ENCODE peak calls at places on chromosomes 7 and 10, in seven cellular contexts. H is A549; T is endothelial cell; O is WTC11; W is CD8-positive, alpha-beta T cell; E is GM06990; J is cardiac muscle cell. Q is an unnamed sample.
A peak's percentile ranks its signal among the peaks of the same experiment; 100 is the strongest.

GRCh38 chr7:48337012-48337621 is 165.9 kb downstream of the ABCA13 start:
- DNase-seq in O (peak; percentile 45), H (peak; percentile 37), T (peak; percentile 34), E (no peak), J (peak; percentile 33), W (no peak), Q (peak; percentile 24)

GRCh38 chr7:106704000-106704840 is 43.3 kb upstream of the CCDC71L start:
- DNase-seq in H (no peak), T (no peak), J (no peak), E (peak; percentile 24), W (no peak), O (no peak), Q (no peak)

GRCh38 chr10:70122742-70123141 is 9.9 kb downstream of the AIFM2 start:
- DNase-seq in J (peak; percentile 71), H (no peak), T (no peak), E (no peak), O (no peak), W (no peak), Q (no peak)

GRCh38 chr7:144384071-144384470 is 19.4 kb downstream of the NOBOX start:
- DNase-seq in W (no peak), T (no peak), H (peak; percentile 38), O (no peak), E (peak; percentile 52), J (peak; percentile 30), Q (no peak)

GRCh38 chr10:129192344-129193128 is 274.5 kb upstream of the MGMT start:
- DNase-seq in H (no peak), W (no peak), T (no peak), E (no peak), O (no peak), J (peak; percentile 16), Q (no peak)

GRCh38 chr7:12729112-12729511 is 41.7 kb downstream of the ARL4A start:
- DNase-seq in T (no peak), E (no peak), H (no peak), W (no peak), J (peak; percentile 80), O (peak; percentile 74), Q (no peak)

GRCh38 chr10:73183882-73184281 is 16.0 kb downstream of the FAM149B1 start:
- DNase-seq in O (no peak), W (no peak), E (no peak), T (no peak), H (no peak), J (peak; percentile 68), Q (no peak)

GRCh38 chr10:122768033-122768745 is 68.5 kb upstream of the C10orf120 start:
- DNase-seq in T (no peak), O (no peak), H (no peak), E (no peak), W (no peak), J (no peak), Q (no peak)

GRCh38 chr7:71165708-71166107 is 33.8 kb downstream of the GALNT17 start:
- DNase-seq in J (no peak), W (no peak), H (no peak), O (peak; percentile 42), T (no peak), E (no peak), Q (no peak)
- TF ChIP-seq CTCF in J (no peak), W (no peak), H (no peak), O (no peak), T (no peak), E (no peak), Q (no peak)

GRCh38 chr10:30188567-30189253 is 129.3 kb upstream of the JCAD start:
- DNase-seq in H (no peak), O (no peak), T (peak; percentile 15), E (no peak), J (no peak), W (no peak), Q (no peak)
- TF ChIP-seq CTCF in H (no peak), O (no peak), T (no peak), E (no peak), J (no peak), W (no peak), Q (no peak)

DNA sequence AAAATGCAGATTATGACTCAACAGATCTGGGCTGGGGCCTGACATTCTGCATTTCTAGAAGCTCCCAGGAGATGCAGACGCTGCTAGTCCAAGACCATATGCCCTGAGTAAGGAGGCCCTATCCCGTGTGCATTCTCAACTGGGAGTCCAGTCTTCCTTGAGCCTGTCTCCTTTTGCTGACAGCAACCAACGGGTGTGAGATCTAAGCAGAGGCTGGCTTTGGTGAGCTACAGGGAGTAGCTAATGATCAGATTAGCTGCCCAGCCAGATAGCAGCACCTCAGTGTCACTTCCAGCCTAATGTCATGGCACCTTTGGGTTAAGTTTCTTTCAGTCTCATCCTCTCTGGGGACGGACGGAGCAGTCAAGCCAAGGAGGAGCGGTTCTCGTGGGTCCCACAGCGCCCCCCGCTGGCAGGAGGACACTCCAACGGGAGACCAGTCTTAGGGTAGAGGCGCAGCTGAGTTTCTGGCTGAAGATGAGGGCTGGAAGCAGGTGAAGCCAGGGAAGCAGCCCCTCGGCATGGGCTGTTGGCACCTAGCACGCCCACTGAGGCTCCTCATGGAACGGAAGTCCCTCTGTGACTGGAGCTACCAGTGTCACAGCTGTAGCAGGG is 154.0 kb downstream of the CCDC3 start:
- DNase-seq in W (no peak), O (peak; percentile 87), J (no peak), T (peak; percentile 55), H (peak; percentile 56), E (no peak), Q (peak; percentile 44)
- TF ChIP-seq CTCF in W (no peak), O (peak; percentile 76), J (peak; percentile 41), T (peak; percentile 42), H (peak; percentile 26), E (peak; percentile 63), Q (peak; percentile 40)

GRCh38 chr7:74183653-74184450 is 9.7 kb downstream of the EIF4H start:
- DNase-seq in J (no peak), E (no peak), O (peak; percentile 35), W (no peak), T (no peak), H (peak; percentile 55), Q (no peak)
- TF ChIP-seq CTCF in J (peak; percentile 35), E (peak; percentile 66), O (no peak), W (no peak), T (no peak), H (peak; percentile 52), Q (peak; percentile 19)

GRCh38 chr10:59907918-59908807 is 1.8 kb upstream of the CCDC6 start:
- DNase-seq in E (no peak), T (peak; percentile 34), H (peak; percentile 80), O (peak; percentile 64), W (no peak), J (peak; percentile 93), Q (peak; percentile 42)
- TF ChIP-seq CTCF in E (no peak), T (no peak), H (no peak), O (no peak), W (no peak), J (no peak), Q (no peak)

GRCh38 chr10:13001887-13002212 is 337 bp upstream of the CCDC3 start:
- DNase-seq in J (no peak), E (no peak), W (no peak), H (no peak), O (no peak), T (no peak), Q (no peak)
- TF ChIP-seq CTCF in J (no peak), E (no peak), W (no peak), H (no peak), O (no peak), T (no peak), Q (no peak)